ENCODE peak calls at places on chromosomes 1 and 21, in nine cellular contexts. W, M, J, K, T, E, Z, N and X are unnamed samples.

GRCh38 chr1:246537887-246538286 is 28.2 kb downstream of the TFB2M start:
- DNase-seq in T (no peak), Z (no peak), M (no peak), K (no peak), E (no peak), J (no peak), N (no peak), W (no peak), X (no peak)

GRCh38 chr21:18517905-18518566 is 114.5 kb upstream of the TMPRSS15 start:
- DNase-seq in T (no peak), K (no peak), E (no peak), Z (no peak), W (no peak), N (no peak), M (no peak), J (no peak), X (no peak)

GRCh38 chr1:186980400-186980799 is 151.7 kb downstream of the PLA2G4A start:
- DNase-seq in T (no peak), E (no peak), J (no peak), Z (no peak), K (no peak), N (no peak), W (no peak), M (no peak), X (no peak)

GRCh38 chr1:25487628-25488027 is 55.8 kb upstream of the LDLRAP1 start:
- DNase-seq in W (no peak), J (no peak), N (no peak), K (peak), M (no peak), Z (no peak), E (no peak), T (no peak), X (no peak)

GRCh38 chr1:43706598-43707190 is 642 bp upstream of the ST3GAL3 start:
- DNase-seq in T (peak), W (peak), N (no peak), E (peak), Z (no peak), M (peak), K (peak), J (no peak), X (peak)

GRCh38 chr1:32014199-32014936 is 700 bp downstream of the KHDRBS1 start:
- DNase-seq in M (peak), W (peak), T (peak), N (no peak), Z (peak), E (peak), K (peak), J (peak), X (peak)

GRCh38 chr1:31234309-31234708 is 5.4 kb downstream of the NKAIN1 start:
- DNase-seq in T (no peak), Z (no peak), M (no peak), K (no peak), E (no peak), J (no peak), W (no peak), N (no peak), X (no peak)

GRCh38 chr1:59393211-59394180 is 96.6 kb downstream of the FGGY start:
- DNase-seq in K (no peak), W (peak), E (peak), J (no peak), N (no peak), M (peak), Z (peak), T (peak), X (no peak)

GRCh38 chr1:40372658-40373322 is 737 bp upstream of the SMAP2 start:
- DNase-seq in Z (no peak), E (no peak), N (no peak), T (no peak), K (no peak), J (no peak), M (no peak), W (no peak), X (no peak)

GRCh38 chr1:9454494-9455066 is 84.7 kb upstream of the SLC25A33 start:
- DNase-seq in Z (no peak), M (no peak), K (no peak), J (no peak), W (no peak), T (no peak), E (no peak), N (no peak), X (no peak)

GRCh38 chr1:93820554-93821411 is 58.2 kb downstream of the DNTTIP2 start:
- DNase-seq in M (no peak), K (no peak), T (no peak), W (no peak), E (no peak), N (no peak), Z (no peak), J (no peak), X (no peak)

GRCh38 chr1:16166117-16166516 is 10.2 kb upstream of the EPHA2 start:
- DNase-seq in Z (no peak), M (no peak), T (no peak), W (no peak), E (no peak), K (no peak), N (no peak), J (no peak), X (no peak)

GRCh38 chr1:179079113-179079761 is 2.6 kb upstream of the TOR3A start:
- DNase-seq in E (peak), W (peak), J (peak), N (peak), K (peak), M (peak), T (peak), Z (peak), X (peak)

DNA sequence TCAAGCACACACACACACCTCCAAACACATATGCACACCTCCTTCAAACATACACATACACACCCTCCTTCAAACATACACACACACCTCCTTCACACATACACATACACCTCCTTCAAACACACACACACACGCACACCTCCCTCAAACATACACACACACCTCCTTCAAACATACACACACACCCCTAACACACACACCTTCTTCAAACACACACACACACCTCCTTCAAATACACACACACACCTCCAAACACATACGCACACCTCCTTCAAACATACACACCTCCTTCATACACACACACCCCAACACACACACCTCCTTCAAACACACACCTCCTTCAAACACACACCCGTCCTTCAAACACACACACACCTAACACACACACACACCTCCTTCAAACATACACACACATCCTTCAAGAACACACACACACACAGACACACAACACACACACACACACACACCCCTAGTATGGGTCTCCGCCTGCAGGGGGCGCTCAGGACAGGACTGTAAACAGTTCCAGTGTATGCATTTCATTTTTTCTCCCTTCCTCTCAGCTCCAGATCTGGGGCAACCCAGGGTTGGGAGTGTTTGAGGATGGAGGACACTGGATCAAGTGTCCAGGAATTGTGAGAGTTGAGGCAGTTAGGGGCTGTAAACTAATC is 12.1 kb downstream of the LGR6 start:
- DNase-seq in K (peak), W (no peak), T (no peak), E (no peak), M (no peak), Z (no peak), J (no peak), N (no peak), X (no peak)
- TF ChIP-seq CTCF in K (no peak), W (peak), T (no peak), E (peak), M (no peak), Z (peak), J (no peak), N (peak), X (peak)

GRCh38 chr1:28580706-28581530 is 11.1 kb upstream of the RAB42 start:
- DNase-seq in T (peak), K (no peak), M (peak), W (peak), N (no peak), Z (peak), E (peak), J (peak), X (peak)

GRCh38 chr1:28579374-28579773 is 12.7 kb upstream of the RAB42 start:
- DNase-seq in K (no peak), J (no peak), M (no peak), E (no peak), N (no peak), W (peak), Z (no peak), T (no peak), X (no peak)

GRCh38 chr1:28582248-28582615 is 9.8 kb upstream of the RAB42 start:
- DNase-seq in M (peak), Z (no peak), E (peak), W (peak), T (no peak), K (no peak), N (no peak), J (peak), X (peak)

GRCh38 chr1:28578696-28579218 is 13.3 kb upstream of the RAB42 start:
- DNase-seq in E (no peak), K (no peak), T (no peak), Z (no peak), W (no peak), N (no peak), M (no peak), J (no peak), X (no peak)

DNA sequence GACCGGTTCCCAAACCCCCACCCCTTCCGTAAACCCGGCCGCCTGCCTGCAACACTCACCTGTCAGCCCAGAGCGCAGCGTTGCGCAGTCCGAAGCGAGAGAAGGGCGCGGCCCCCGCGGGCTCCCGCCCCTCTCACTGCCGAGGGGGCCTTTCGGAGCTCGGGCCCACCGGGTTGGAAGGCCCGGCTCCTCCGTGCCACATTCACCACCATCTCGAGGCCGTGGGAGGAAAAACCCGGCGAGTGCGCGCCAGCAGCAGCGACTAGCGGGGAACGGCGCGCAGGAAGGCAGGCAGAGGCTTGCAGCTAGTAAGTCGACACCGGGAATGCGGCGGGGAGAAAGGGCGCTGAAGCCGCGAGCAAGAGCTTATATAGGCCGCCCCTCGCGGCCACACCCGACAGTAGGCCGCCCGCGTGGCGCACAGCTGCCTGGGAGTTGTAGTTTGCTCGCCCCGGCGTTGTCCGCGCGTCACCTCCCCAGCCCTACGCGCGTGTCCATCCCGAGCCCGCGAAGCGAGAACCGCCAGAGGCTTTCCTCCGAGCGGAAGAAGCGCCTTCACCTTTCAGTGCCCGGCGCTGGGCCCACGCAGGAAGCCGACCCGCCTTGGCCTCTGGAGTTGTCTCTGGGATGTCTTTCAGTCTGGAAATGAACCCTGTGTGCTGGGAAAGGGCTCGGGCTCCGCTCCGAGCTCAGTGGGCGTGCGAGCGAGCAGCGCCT is 10.4 kb upstream of the RAB42 start:
- DNase-seq in J (peak), T (peak), K (peak), Z (peak), M (peak), E (peak), N (peak), W (peak), X (peak)
- TF ChIP-seq CTCF in J (no peak), T (no peak), K (no peak), Z (peak), M (no peak), E (no peak), N (no peak), W (no peak), X (peak)

DNA sequence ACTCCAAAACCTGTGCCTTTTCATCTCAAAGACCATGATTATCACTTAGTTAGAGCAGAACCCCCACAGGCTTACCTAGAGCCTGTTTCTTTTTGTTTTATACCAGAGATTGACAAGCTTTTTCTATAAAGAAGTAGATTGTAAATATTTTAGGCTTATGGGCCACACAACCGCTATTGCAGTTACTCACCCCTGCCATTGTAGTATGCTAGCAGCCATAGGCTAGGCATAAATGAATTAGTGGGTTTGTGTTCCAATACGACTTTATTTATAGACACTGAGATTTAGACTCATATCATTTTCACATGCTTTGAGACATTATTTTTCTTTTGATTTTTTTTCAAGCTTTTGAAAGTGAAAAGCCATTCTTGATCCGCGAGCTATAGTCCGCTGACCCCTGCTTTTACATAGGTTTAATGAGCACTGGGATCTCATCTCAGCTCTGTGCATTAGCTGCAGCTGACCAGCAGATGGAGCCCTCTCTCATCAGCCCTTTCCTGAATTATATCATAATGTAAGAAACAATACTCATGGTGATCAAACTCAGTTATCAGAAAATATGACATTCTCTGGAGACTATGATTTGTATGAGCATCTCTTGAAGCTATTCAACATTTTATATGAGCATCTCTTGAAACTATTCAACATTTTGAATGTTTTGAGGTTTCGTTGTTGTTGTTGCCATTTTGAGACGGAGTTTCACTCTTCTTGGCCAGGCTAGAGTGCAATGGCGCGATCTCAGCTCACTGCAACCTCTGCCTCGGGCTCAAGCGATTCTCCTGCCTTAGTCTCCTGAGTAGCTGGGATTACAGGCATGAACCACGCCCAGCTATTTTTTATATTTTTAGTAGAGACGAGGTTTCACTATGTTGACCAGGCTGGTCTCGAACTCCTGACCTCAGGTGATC is 111.9 kb upstream of the L1TD1 start:
- DNase-seq in M (peak), N (no peak), J (peak), W (peak), Z (no peak), E (peak), T (peak), K (peak), X (peak)
- TF ChIP-seq CTCF in M (peak), N (peak), J (peak), W (peak), Z (no peak), E (peak), T (peak), K (peak), X (peak)

GRCh38 chr21:35401476-35401875 is 352.4 kb upstream of the RUNX1 start:
- DNase-seq in K (no peak), T (no peak), J (no peak), Z (no peak), W (no peak), E (peak), N (no peak), M (no peak), X (no peak)

GRCh38 chr21:35399706-35400105 is 350.6 kb upstream of the RUNX1 start:
- DNase-seq in T (no peak), N (no peak), Z (no peak), M (no peak), K (no peak), W (no peak), E (no peak), J (no peak), X (no peak)

GRCh38 chr21:35398366-35398982 is 349.4 kb upstream of the RUNX1 start:
- DNase-seq in E (peak), K (no peak), Z (no peak), J (no peak), N (no peak), T (no peak), M (peak), W (no peak), X (peak)

GRCh38 chr21:35399002-35399401 is 349.9 kb upstream of the RUNX1 start:
- DNase-seq in N (no peak), E (peak), K (no peak), T (no peak), Z (no peak), J (no peak), W (no peak), M (no peak), X (peak)

DNA sequence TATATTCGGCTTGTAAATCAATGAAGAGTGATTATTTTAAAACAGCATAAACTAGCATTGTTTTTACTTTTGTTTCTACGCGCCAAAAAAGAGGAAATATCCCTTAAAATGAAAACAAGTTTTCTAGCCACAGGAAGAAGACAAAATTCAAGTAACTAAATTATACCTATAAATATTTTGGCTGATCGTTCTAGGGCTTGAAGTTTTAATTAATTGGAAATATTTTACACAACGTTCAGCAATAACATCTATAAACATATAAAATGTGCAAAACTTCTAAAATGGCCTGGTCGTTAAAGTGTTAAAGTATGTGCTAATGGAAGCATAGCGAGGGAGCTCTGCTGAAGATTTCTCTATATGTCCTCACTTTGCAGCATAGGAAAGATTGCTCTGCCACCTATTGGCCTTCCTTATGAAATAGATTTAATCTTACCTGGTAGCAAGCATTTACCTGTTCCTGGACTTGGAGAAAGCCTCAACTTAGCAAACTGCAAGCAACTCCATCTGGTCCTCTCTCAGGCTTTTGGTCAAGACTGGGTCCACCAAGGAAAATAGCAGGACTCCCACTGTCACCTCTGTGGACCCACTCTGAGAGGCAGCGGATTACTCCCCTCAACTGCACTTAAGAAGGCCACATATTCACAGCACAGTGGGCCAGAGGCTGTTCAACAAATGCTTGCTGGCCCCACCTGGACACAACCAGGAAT is 351.3 kb upstream of the RUNX1 start:
- DNase-seq in E (peak), M (peak), W (peak), Z (peak), J (peak), T (no peak), K (peak), N (no peak), X (peak)
- TF ChIP-seq CTCF in E (peak), M (peak), W (peak), Z (no peak), J (peak), T (peak), K (peak), N (no peak), X (peak)

GRCh38 chr1:21539933-21540332 is 30.7 kb downstream of the ALPL start:
- DNase-seq in T (peak), K (peak), Z (peak), W (no peak), E (no peak), M (no peak), N (no peak), J (peak), X (peak)
- TF ChIP-seq CTCF in T (peak), K (no peak), Z (no peak), W (no peak), E (peak), M (peak), N (peak), J (peak), X (peak)

GRCh38 chr1:147618771-147619170 is 51.6 kb downstream of the ACP6 start:
- DNase-seq in E (no peak), N (no peak), M (no peak), T (no peak), J (no peak), Z (no peak), W (no peak), K (no peak), X (no peak)
- TF ChIP-seq CTCF in E (no peak), N (no peak), M (no peak), T (no peak), J (no peak), Z (no peak), W (no peak), K (no peak), X (no peak)

GRCh38 chr1:164770149-164770529 is 211.2 kb downstream of the PBX1 start:
- DNase-seq in T (no peak), Z (no peak), N (no peak), M (no peak), K (no peak), J (no peak), E (no peak), W (no peak), X (no peak)

GRCh38 chr1:164768045-164768402 is 209.0 kb downstream of the PBX1 start:
- DNase-seq in T (no peak), W (no peak), K (no peak), J (no peak), Z (no peak), N (no peak), E (peak), M (no peak), X (no peak)

GRCh38 chr1:164767257-164768044 is 208.5 kb downstream of the PBX1 start:
- DNase-seq in K (no peak), T (no peak), M (peak), N (no peak), Z (no peak), E (peak), W (peak), J (no peak), X (no peak)

GRCh38 chr1:164769504-164770148 is 210.6 kb downstream of the PBX1 start:
- DNase-seq in M (no peak), E (no peak), K (no peak), T (no peak), W (no peak), Z (no peak), N (no peak), J (no peak), X (no peak)

DNA sequence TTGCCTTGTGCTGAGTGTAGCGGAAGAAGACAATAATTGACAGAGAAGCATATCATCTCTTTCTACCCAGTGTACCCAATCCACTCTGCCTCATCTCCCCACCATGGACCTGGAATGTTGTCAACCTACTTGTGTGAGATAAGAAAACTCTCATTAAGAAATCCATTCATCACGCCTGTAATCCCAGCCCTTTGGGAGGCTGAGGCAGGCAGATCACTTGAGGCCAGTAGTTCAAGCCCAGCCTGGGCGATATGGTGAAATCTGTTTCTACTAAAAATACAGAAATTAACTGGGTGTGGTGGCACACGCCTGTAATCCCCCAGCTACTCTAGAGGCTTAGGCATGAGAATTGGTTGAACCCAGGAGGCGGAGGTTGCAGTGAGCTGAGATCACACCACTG is 209.6 kb downstream of the PBX1 start:
- DNase-seq in E (no peak), M (peak), J (no peak), W (no peak), Z (no peak), T (no peak), K (no peak), N (no peak), X (no peak)
- TF ChIP-seq CTCF in E (no peak), M (no peak), J (no peak), W (no peak), Z (no peak), T (no peak), K (no peak), N (no peak), X (no peak)